ENCODE peak calls at places on chromosomes 12 and 14, in six cellular contexts. One of them, this sample, is unnamed. For H3K9me3, the result is how much of the 10 kb centered on the place peaks cover.

GRCh38 chr12:111532741-111533140 is 66.4 kb downstream of the ATXN2 start:
- DNase-seq in fibroblast of lung: no peak
- DNase-seq in suprapubic skin: no peak
- DNase-seq in WERI-Rb-1: no peak
- DNase-seq in lower lobe of right lung: no peak
- DNase-seq in cardiac muscle cell: no peak
- DNase-seq in this sample: peak

GRCh38 chr12:56334490-56334793 is 642 bp upstream of the PAN2 start:
- DNase-seq in fibroblast of lung: no peak
- DNase-seq in suprapubic skin: no peak
- DNase-seq in WERI-Rb-1: no peak
- DNase-seq in lower lobe of right lung: no peak
- DNase-seq in cardiac muscle cell: no peak
- DNase-seq in this sample: no peak

GRCh38 chr12:116631619-116632018 is 72.4 kb downstream of the MAP1LC3B2 start:
- DNase-seq in fibroblast of lung: no peak
- DNase-seq in suprapubic skin: no peak
- DNase-seq in WERI-Rb-1: no peak
- DNase-seq in lower lobe of right lung: no peak
- DNase-seq in cardiac muscle cell: no peak
- DNase-seq in this sample: no peak

GRCh38 chr12:16349132-16349463 is 1.7 kb downstream of the MGST1 start:
- DNase-seq in fibroblast of lung: peak
- DNase-seq in suprapubic skin: peak
- DNase-seq in WERI-Rb-1: no peak
- DNase-seq in lower lobe of right lung: peak
- DNase-seq in cardiac muscle cell: no peak
- DNase-seq in this sample: peak

GRCh38 chr12:26963413-26963812 is 25.1 kb downstream of the FGFR1OP2 start:
- DNase-seq in fibroblast of lung: no peak
- DNase-seq in suprapubic skin: no peak
- DNase-seq in WERI-Rb-1: no peak
- DNase-seq in lower lobe of right lung: no peak
- DNase-seq in cardiac muscle cell: no peak
- DNase-seq in this sample: no peak

GRCh38 chr14:104096318-104096717 is 10.8 kb downstream of the ASPG start:
- DNase-seq in fibroblast of lung: no peak
- DNase-seq in suprapubic skin: no peak
- DNase-seq in WERI-Rb-1: no peak
- DNase-seq in lower lobe of right lung: no peak
- DNase-seq in cardiac muscle cell: no peak
- DNase-seq in this sample: no peak

GRCh38 chr14:96888593-96888992 is 91.4 kb downstream of the VRK1 start:
- DNase-seq in fibroblast of lung: peak
- DNase-seq in suprapubic skin: no peak
- DNase-seq in WERI-Rb-1: peak
- DNase-seq in lower lobe of right lung: no peak
- DNase-seq in cardiac muscle cell: peak
- DNase-seq in this sample: peak

GRCh38 chr12:49674318-49674985 is 32.8 kb downstream of the FMNL3 start:
- DNase-seq in fibroblast of lung: peak
- DNase-seq in suprapubic skin: no peak
- DNase-seq in WERI-Rb-1: peak
- DNase-seq in lower lobe of right lung: no peak
- DNase-seq in cardiac muscle cell: no peak
- DNase-seq in this sample: no peak

GRCh38 chr14:101810897-101811620 is 49.5 kb downstream of the PPP2R5C start:
- DNase-seq in fibroblast of lung: peak
- DNase-seq in suprapubic skin: no peak
- DNase-seq in WERI-Rb-1: no peak
- DNase-seq in lower lobe of right lung: no peak
- DNase-seq in cardiac muscle cell: no peak
- DNase-seq in this sample: no peak

GRCh38 chr12:50689437-50689836 is 74.5 kb upstream of the ATF1 start:
- DNase-seq in fibroblast of lung: no peak
- DNase-seq in suprapubic skin: no peak
- DNase-seq in WERI-Rb-1: peak
- DNase-seq in lower lobe of right lung: no peak
- DNase-seq in cardiac muscle cell: no peak
- DNase-seq in this sample: no peak

GRCh38 chr12:101915856-101916255 is 38.5 kb downstream of the DRAM1 start:
- DNase-seq in fibroblast of lung: no peak
- DNase-seq in suprapubic skin: no peak
- DNase-seq in WERI-Rb-1: no peak
- DNase-seq in lower lobe of right lung: no peak
- DNase-seq in cardiac muscle cell: no peak
- DNase-seq in this sample: no peak

GRCh38 chr14:68644101-68644500 is 148.8 kb downstream of the ZFP36L1 start:
- DNase-seq in fibroblast of lung: no peak
- DNase-seq in suprapubic skin: peak
- DNase-seq in WERI-Rb-1: no peak
- DNase-seq in lower lobe of right lung: no peak
- DNase-seq in cardiac muscle cell: no peak
- DNase-seq in this sample: peak

GRCh38 chr14:103537175-103537990 is 8.4 kb downstream of the TRMT61A start:
- DNase-seq in fibroblast of lung: no peak
- DNase-seq in suprapubic skin: no peak
- DNase-seq in WERI-Rb-1: no peak
- DNase-seq in lower lobe of right lung: no peak
- DNase-seq in cardiac muscle cell: no peak
- DNase-seq in this sample: no peak

GRCh38 chr14:59484611-59485174 is 376 bp downstream of the JKAMP start:
- DNase-seq in fibroblast of lung: peak
- DNase-seq in suprapubic skin: no peak
- DNase-seq in WERI-Rb-1: no peak
- DNase-seq in lower lobe of right lung: no peak
- DNase-seq in cardiac muscle cell: no peak
- DNase-seq in this sample: no peak

GRCh38 chr12:64608901-64609542 is 1.3 kb upstream of the RASSF3 start:
- DNase-seq in fibroblast of lung: peak
- DNase-seq in suprapubic skin: no peak
- DNase-seq in WERI-Rb-1: no peak
- DNase-seq in lower lobe of right lung: no peak
- DNase-seq in cardiac muscle cell: peak
- DNase-seq in this sample: peak

GRCh38 chr14:92589213-92589852 is 75.8 kb downstream of the RIN3 start:
- DNase-seq in fibroblast of lung: peak
- DNase-seq in suprapubic skin: peak
- DNase-seq in WERI-Rb-1: peak
- DNase-seq in lower lobe of right lung: no peak
- DNase-seq in cardiac muscle cell: peak
- DNase-seq in this sample: no peak

GRCh38 chr12:106195638-106196037 is 52.2 kb downstream of the CKAP4 start:
- DNase-seq in fibroblast of lung: peak
- DNase-seq in suprapubic skin: peak
- DNase-seq in WERI-Rb-1: no peak
- DNase-seq in lower lobe of right lung: no peak
- DNase-seq in cardiac muscle cell: peak
- DNase-seq in this sample: peak

GRCh38 chr14:91536327-91536726 is 26.2 kb upstream of the PPP4R3A start:
- DNase-seq in fibroblast of lung: no peak
- DNase-seq in suprapubic skin: no peak
- DNase-seq in WERI-Rb-1: no peak
- DNase-seq in lower lobe of right lung: no peak
- DNase-seq in cardiac muscle cell: no peak
- DNase-seq in this sample: no peak

GRCh38 chr12:39692258-39692853 is 72.8 kb upstream of the ABCD2 start:
- DNase-seq in fibroblast of lung: no peak
- DNase-seq in suprapubic skin: no peak
- DNase-seq in WERI-Rb-1: no peak
- DNase-seq in lower lobe of right lung: no peak
- DNase-seq in cardiac muscle cell: no peak
- DNase-seq in this sample: no peak

GRCh38 chr12:120751389-120751788 is 25.8 kb downstream of the ACADS start:
- DNase-seq in fibroblast of lung: no peak
- DNase-seq in suprapubic skin: no peak
- DNase-seq in WERI-Rb-1: no peak
- DNase-seq in lower lobe of right lung: no peak
- DNase-seq in cardiac muscle cell: no peak
- DNase-seq in this sample: no peak

GRCh38 chr12:71195338-71195896 is 37.6 kb upstream of the TSPAN8 start:
- DNase-seq in fibroblast of lung: no peak
- DNase-seq in suprapubic skin: no peak
- DNase-seq in WERI-Rb-1: no peak
- DNase-seq in lower lobe of right lung: no peak
- DNase-seq in cardiac muscle cell: no peak
- DNase-seq in this sample: no peak

GRCh38 chr12:108916336-108916735 is 36.4 kb downstream of the DAO start:
- DNase-seq in fibroblast of lung: no peak
- DNase-seq in suprapubic skin: no peak
- DNase-seq in WERI-Rb-1: no peak
- DNase-seq in lower lobe of right lung: no peak
- DNase-seq in cardiac muscle cell: no peak
- DNase-seq in this sample: no peak

GRCh38 chr14:68794130-68794855 is 1.4 kb upstream of the ZFP36L1 start:
- DNase-seq in fibroblast of lung: peak
- DNase-seq in suprapubic skin: peak
- DNase-seq in WERI-Rb-1: no peak
- DNase-seq in lower lobe of right lung: peak
- DNase-seq in cardiac muscle cell: peak
- DNase-seq in this sample: peak

GRCh38 chr12:58026892-58027891 is 85.8 kb downstream of the ATP23 start:
- DNase-seq in fibroblast of lung: peak
- DNase-seq in suprapubic skin: no peak
- DNase-seq in WERI-Rb-1: no peak
- DNase-seq in lower lobe of right lung: no peak
- DNase-seq in cardiac muscle cell: no peak
- DNase-seq in this sample: no peak

GRCh38 chr12:127726928-127727327 is 540.0 kb upstream of the TMEM132C start:
- DNase-seq in fibroblast of lung: no peak
- DNase-seq in suprapubic skin: no peak
- DNase-seq in WERI-Rb-1: peak
- DNase-seq in lower lobe of right lung: no peak
- DNase-seq in cardiac muscle cell: peak
- DNase-seq in this sample: no peak

GRCh38 chr12:54592316-54592715 is 3.9 kb upstream of the PPP1R1A start:
- DNase-seq in fibroblast of lung: peak
- DNase-seq in suprapubic skin: no peak
- DNase-seq in WERI-Rb-1: no peak
- DNase-seq in lower lobe of right lung: no peak
- DNase-seq in cardiac muscle cell: no peak
- DNase-seq in this sample: no peak

GRCh38 chr14:23294734-23295561 is 7.7 kb downstream of the PPP1R3E start:
- DNase-seq in fibroblast of lung: peak
- DNase-seq in suprapubic skin: no peak
- DNase-seq in WERI-Rb-1: peak
- DNase-seq in lower lobe of right lung: peak
- DNase-seq in cardiac muscle cell: peak
- DNase-seq in this sample: peak

GRCh38 chr14:75648066-75648838 is 12.4 kb downstream of the ERG28 start:
- DNase-seq in fibroblast of lung: peak
- DNase-seq in suprapubic skin: no peak
- DNase-seq in WERI-Rb-1: no peak
- DNase-seq in lower lobe of right lung: peak
- DNase-seq in cardiac muscle cell: peak
- DNase-seq in this sample: no peak

GRCh38 chr12:96989916-96990315 is 82.9 kb downstream of the NEDD1 start:
- DNase-seq in fibroblast of lung: peak
- DNase-seq in suprapubic skin: no peak
- DNase-seq in WERI-Rb-1: peak
- DNase-seq in lower lobe of right lung: no peak
- DNase-seq in cardiac muscle cell: peak
- DNase-seq in this sample: peak

GRCh38 chr12:6430124-6430989 is 14.4 kb upstream of the CD27 start:
- DNase-seq in fibroblast of lung: peak
- DNase-seq in suprapubic skin: peak
- DNase-seq in WERI-Rb-1: no peak
- DNase-seq in lower lobe of right lung: peak
- DNase-seq in cardiac muscle cell: no peak
- DNase-seq in this sample: peak

GRCh38 chr14:26849514-26849913 is 251.7 kb upstream of the NOVA1 start:
- DNase-seq in fibroblast of lung: no peak
- DNase-seq in suprapubic skin: no peak
- DNase-seq in WERI-Rb-1: no peak
- DNase-seq in lower lobe of right lung: no peak
- DNase-seq in cardiac muscle cell: no peak
- DNase-seq in this sample: no peak
- H3K9me3 ChIP-seq in fibroblast of lung: under half
- H3K9me3 ChIP-seq in suprapubic skin: under half
- H3K9me3 ChIP-seq in WERI-Rb-1: under half
- H3K9me3 ChIP-seq in lower lobe of right lung: under half
- H3K9me3 ChIP-seq in cardiac muscle cell: under half
- H3K9me3 ChIP-seq in this sample: under half

GRCh38 chr14:84686550-84686949 is 843.4 kb upstream of the FLRT2 start:
- DNase-seq in fibroblast of lung: peak
- DNase-seq in suprapubic skin: no peak
- DNase-seq in WERI-Rb-1: no peak
- DNase-seq in lower lobe of right lung: no peak
- DNase-seq in cardiac muscle cell: no peak
- DNase-seq in this sample: no peak
- H3K9me3 ChIP-seq in fibroblast of lung: under half
- H3K9me3 ChIP-seq in suprapubic skin: under half
- H3K9me3 ChIP-seq in WERI-Rb-1: under half
- H3K9me3 ChIP-seq in lower lobe of right lung: under half
- H3K9me3 ChIP-seq in cardiac muscle cell: under half
- H3K9me3 ChIP-seq in this sample: under half

GRCh38 chr12:131199221-131199620 is 245.5 kb downstream of the ADGRD1 start:
- DNase-seq in fibroblast of lung: no peak
- DNase-seq in suprapubic skin: no peak
- DNase-seq in WERI-Rb-1: no peak
- DNase-seq in lower lobe of right lung: no peak
- DNase-seq in cardiac muscle cell: no peak
- DNase-seq in this sample: no peak
- H3K9me3 ChIP-seq in fibroblast of lung: under half
- H3K9me3 ChIP-seq in suprapubic skin: under half
- H3K9me3 ChIP-seq in WERI-Rb-1: under half
- H3K9me3 ChIP-seq in lower lobe of right lung: under half
- H3K9me3 ChIP-seq in cardiac muscle cell: under half
- H3K9me3 ChIP-seq in this sample: under half

GRCh38 chr12:31964280-31964679 is 5.1 kb downstream of the RESF1 start:
- DNase-seq in fibroblast of lung: no peak
- DNase-seq in suprapubic skin: no peak
- DNase-seq in WERI-Rb-1: no peak
- DNase-seq in lower lobe of right lung: no peak
- DNase-seq in cardiac muscle cell: no peak
- DNase-seq in this sample: peak
- H3K9me3 ChIP-seq in fibroblast of lung: under half
- H3K9me3 ChIP-seq in suprapubic skin: under half
- H3K9me3 ChIP-seq in WERI-Rb-1: under half
- H3K9me3 ChIP-seq in lower lobe of right lung: under half
- H3K9me3 ChIP-seq in cardiac muscle cell: under half
- H3K9me3 ChIP-seq in this sample: under half

GRCh38 chr12:52849511-52849910 is 717 bp upstream of the KRT78 start:
- DNase-seq in fibroblast of lung: no peak
- DNase-seq in suprapubic skin: peak
- DNase-seq in WERI-Rb-1: no peak
- DNase-seq in lower lobe of right lung: no peak
- DNase-seq in cardiac muscle cell: no peak
- DNase-seq in this sample: no peak
- H3K9me3 ChIP-seq in fibroblast of lung: under half
- H3K9me3 ChIP-seq in suprapubic skin: under half
- H3K9me3 ChIP-seq in WERI-Rb-1: under half
- H3K9me3 ChIP-seq in lower lobe of right lung: under half
- H3K9me3 ChIP-seq in cardiac muscle cell: under half
- H3K9me3 ChIP-seq in this sample: under half

This sample was measured in endodermal cell.